ENCODE peak calls at places on chromosomes 7 and 10, in six cellular contexts. E, W, K, T, R and U are unnamed samples.

GRCh38 chr7:134690614-134691504 is 44.2 kb downstream of the BPGM start:
- DNase-seq in T (no peak), E (no peak), K (no peak), R (peak), W (no peak), U (peak)

GRCh38 chr10:108556176-108556575 is 1367.1 kb downstream of the XPNPEP1 start:
- DNase-seq in K (no peak), R (no peak), W (no peak), T (no peak), E (no peak), U (peak)

GRCh38 chr10:76882245-76882644 is 755.4 kb downstream of the KCNMA1 start:
- DNase-seq in T (no peak), K (no peak), R (no peak), E (no peak), W (no peak), U (no peak)

GRCh38 chr7:151087247-151088018 is 1.2 kb downstream of the AGAP3 start:
- DNase-seq in W (peak), K (no peak), E (peak), T (no peak), R (peak), U (peak)

GRCh38 chr10:77532068-77532467 is 105.5 kb downstream of the KCNMA1 start:
- DNase-seq in W (no peak), T (no peak), E (no peak), K (no peak), R (peak), U (peak)

GRCh38 chr7:48042216-48042615 is 6.9 kb downstream of the C7orf57 start:
- DNase-seq in W (no peak), E (no peak), R (peak), T (no peak), K (no peak), U (no peak)

GRCh38 chr7:102836206-102836938 is 76.4 kb upstream of the LRRC17 start:
- DNase-seq in T (no peak), W (no peak), K (peak), R (peak), E (no peak), U (no peak)

GRCh38 chr7:7251742-7252141 is 69.4 kb downstream of the C1GALT1 start:
- DNase-seq in R (no peak), W (no peak), K (no peak), T (peak), E (no peak), U (no peak)

GRCh38 chr7:4715385-4715770 is 33.3 kb downstream of the FOXK1 start:
- DNase-seq in W (peak), R (peak), T (peak), K (no peak), E (no peak), U (peak)

GRCh38 chr10:23096814-23097549 is 1.6 kb downstream of the MSRB2 start:
- DNase-seq in K (no peak), E (peak), R (peak), W (peak), T (no peak), U (no peak)

GRCh38 chr7:91243591-91244368 is 20.5 kb upstream of the FZD1 start:
- DNase-seq in T (no peak), R (peak), E (no peak), K (no peak), W (no peak), U (no peak)

GRCh38 chr7:37481154-37481553 is 32.5 kb upstream of the ELMO1 start:
- DNase-seq in T (no peak), R (no peak), E (no peak), K (no peak), W (no peak), U (no peak)

GRCh38 chr7:150668977-150669376 is 16.5 kb upstream of the GIMAP2 start:
- DNase-seq in K (no peak), W (no peak), T (no peak), E (no peak), R (no peak), U (no peak)

GRCh38 chr7:116560021-116560970 is 35.5 kb downstream of the CAV1 start:
- DNase-seq in K (no peak), R (no peak), T (no peak), E (no peak), W (no peak), U (no peak)

GRCh38 chr10:97633921-97634320 is 621 bp upstream of the MORN4 start:
- DNase-seq in W (peak), R (no peak), E (no peak), K (no peak), T (no peak), U (peak)
- TF ChIP-seq CTCF in W (peak), R (no peak), E (peak), K (peak), T (no peak), U (peak)

DNA sequence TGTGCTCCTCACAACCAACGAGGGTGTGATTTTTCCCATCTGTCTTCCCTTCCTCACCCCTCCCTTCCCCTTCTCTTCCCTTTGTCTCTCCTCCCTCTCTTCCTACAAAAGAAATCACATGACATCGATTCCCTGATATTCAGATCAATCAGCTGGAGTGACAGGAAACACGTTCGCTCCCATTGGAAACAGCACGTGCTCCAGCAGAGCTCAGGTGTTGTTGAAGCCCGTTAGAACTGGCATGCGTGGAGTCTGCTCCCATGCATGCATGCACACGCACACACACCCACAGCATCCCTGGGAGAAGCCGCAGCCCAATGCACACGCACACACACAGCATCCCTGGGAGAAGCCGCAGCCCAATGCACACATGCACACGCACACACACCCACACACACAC is 222.3 kb downstream of the PTPRN2 start:
- DNase-seq in R (no peak), E (no peak), W (no peak), K (no peak), T (no peak), U (no peak)
- TF ChIP-seq CTCF in R (no peak), E (no peak), W (no peak), K (no peak), T (no peak), U (no peak)

GRCh38 chr10:78852856-78853255 is 215.9 kb upstream of the ZMIZ1 start:
- DNase-seq in E (no peak), K (peak), W (peak), R (peak), T (no peak), U (no peak)
- TF ChIP-seq CTCF in E (peak), K (peak), W (peak), R (peak), T (no peak), U (peak)

GRCh38 chr10:114015708-114016107 is 28.0 kb upstream of the ADRB1 start:
- DNase-seq in K (no peak), T (no peak), E (no peak), R (no peak), W (no peak), U (no peak)

GRCh38 chr10:114019226-114019625 is 24.4 kb upstream of the ADRB1 start:
- DNase-seq in E (no peak), K (no peak), R (no peak), W (no peak), T (no peak), U (no peak)

GRCh38 chr10:114021135-114021534 is 22.5 kb upstream of the ADRB1 start:
- DNase-seq in K (no peak), E (no peak), T (no peak), R (no peak), W (no peak), U (no peak)

GRCh38 chr10:114017873-114018272 is 25.8 kb upstream of the ADRB1 start:
- DNase-seq in R (no peak), K (no peak), T (no peak), E (no peak), W (no peak), U (no peak)

DNA sequence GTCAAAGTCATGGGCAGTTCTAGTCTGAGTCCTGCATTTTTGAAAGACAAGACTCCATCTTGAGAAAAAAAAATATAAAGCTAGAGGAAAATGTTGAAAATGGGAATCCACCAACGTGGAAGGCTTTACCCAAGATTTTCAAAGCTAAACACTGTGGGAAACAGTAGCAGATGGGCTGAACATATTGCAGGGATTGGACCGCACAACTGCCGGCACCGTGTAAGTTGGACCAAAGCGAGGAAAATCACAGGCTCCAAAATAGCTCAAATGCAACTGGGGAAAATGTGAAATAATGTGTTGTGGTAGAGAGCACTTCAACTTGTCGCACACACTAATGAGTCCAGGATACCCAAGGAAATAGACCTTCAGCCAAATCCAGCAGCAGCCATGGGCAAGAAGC is 26.4 kb upstream of the ADRB1 start:
- DNase-seq in W (no peak), K (no peak), T (no peak), E (no peak), R (no peak), U (no peak)
- TF ChIP-seq CTCF in W (no peak), K (no peak), T (no peak), E (no peak), R (no peak), U (no peak)

GRCh38 chr7:50227623-50228618 is 76.6 kb upstream of the IKZF1 start:
- DNase-seq in R (no peak), T (no peak), K (no peak), E (no peak), W (no peak), U (no peak)

GRCh38 chr7:50226669-50227068 is 77.8 kb upstream of the IKZF1 start:
- DNase-seq in K (no peak), T (no peak), R (no peak), W (no peak), E (no peak), U (no peak)

GRCh38 chr7:50226139-50226538 is 78.4 kb upstream of the IKZF1 start:
- DNase-seq in E (no peak), W (no peak), T (peak), R (no peak), K (no peak), U (no peak)

DNA sequence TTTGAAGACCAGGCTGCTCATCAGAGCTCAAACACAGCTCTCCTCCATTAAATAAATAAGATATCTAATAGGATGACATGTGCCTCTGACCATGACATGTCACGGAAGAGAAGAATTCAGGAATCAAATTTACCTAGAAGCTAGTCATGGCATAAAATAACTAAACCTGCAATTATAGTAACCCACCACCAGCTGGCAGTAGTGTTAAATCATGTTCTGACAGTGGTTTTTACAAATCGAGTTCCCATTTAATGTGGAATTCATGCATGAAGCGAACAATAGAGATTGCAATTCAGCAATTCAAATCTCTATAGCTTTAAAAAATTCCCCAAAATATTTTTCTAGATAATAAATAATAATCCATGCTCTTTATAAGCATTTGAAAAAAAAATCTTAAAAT is 74.6 kb upstream of the IKZF1 start:
- DNase-seq in K (no peak), T (no peak), E (no peak), W (no peak), R (peak), U (peak)
- TF ChIP-seq CTCF in K (peak), T (peak), E (peak), W (peak), R (peak), U (peak)

DNA sequence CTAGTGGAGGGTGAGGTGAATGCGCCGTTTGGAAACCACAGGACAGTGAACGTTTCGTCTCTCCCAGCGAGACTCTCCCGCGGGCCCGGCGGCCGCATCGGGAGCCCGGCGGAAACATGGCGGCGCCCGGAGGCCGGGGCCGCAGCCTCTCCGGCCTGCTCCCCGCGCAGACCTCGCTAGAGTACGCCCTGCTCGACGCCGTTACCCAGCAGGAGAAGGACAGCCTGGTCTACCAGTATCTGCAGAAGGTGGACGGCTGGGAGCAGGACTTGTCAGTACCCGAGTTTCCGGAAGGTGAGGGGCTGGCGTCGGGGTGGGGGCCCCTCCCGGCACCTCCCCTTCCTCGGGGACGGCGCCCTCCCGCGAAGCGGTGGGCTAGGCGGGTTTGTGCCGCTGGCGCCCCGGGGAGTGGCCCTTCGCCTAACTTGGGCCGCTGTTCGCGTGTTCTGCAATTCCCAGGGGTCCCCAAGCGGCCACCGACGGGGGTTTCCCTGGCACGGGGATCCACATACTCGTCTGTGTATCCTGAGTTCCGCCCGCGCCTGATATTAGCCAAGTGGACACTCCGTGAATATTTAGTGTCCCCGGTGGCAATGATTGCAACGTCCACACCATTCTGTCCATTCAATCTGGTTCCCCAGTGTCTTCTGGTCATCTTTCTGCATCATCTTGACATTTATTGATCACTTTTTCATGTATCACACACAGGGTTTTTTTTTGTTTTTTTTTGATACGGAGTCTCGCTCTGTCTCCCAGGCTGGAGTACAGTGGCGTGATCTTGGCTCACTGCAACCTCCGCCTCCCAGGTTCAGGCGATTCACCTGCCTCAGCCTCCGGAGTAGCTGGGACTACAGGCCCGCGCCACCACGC is 531 bp downstream of the NHLRC2 start:
- DNase-seq in W (peak), E (peak), R (peak), K (peak), T (no peak), U (peak)
- TF ChIP-seq CTCF in W (peak), E (peak), R (no peak), K (no peak), T (no peak), U (no peak)

DNA sequence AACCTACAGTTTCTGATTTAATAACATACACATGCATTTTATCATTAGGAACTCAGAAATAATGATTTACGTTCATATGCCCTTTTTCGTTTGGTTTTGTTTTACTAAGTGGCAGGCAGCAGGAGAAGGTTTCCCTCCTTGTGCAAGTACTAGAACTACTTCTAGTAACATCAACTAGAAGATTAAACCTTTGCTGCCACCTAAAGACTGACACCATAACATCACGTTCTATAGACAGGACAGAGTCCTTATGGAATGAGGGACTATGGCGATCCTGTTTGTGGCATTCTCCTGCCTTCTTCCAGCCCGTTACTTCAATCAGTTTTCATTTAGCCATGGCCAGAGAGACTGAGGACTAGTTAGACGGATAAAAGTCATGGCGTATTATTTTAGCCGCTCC is 53.2 kb downstream of the GAD2 start:
- DNase-seq in W (no peak), E (peak), T (no peak), R (no peak), K (peak), U (peak)
- TF ChIP-seq CTCF in W (no peak), E (peak), T (no peak), R (no peak), K (peak), U (peak)